ENCODE peak calls at places on chromosomes 13 and 19, in six cellular contexts. F, Q, Y, K, O and U are unnamed samples.

GRCh38 chr19:16527334-16527935 is 14.8 kb downstream of the CHERP start:
- DNase-seq in F (no peak), Q (no peak), Y (no peak), K (no peak), O (no peak), U (no peak)

GRCh38 chr13:20387006-20387405 is 138.7 kb downstream of the CRYL1 start:
- DNase-seq in F (no peak), Q (no peak), Y (no peak), K (no peak), O (no peak), U (no peak)

GRCh38 chr13:99119686-99120085 is 81.0 kb upstream of the UBAC2 start:
- DNase-seq in F (no peak), Q (no peak), Y (peak), K (no peak), O (no peak), U (no peak)

GRCh38 chr13:89361909-89362308 is 1690.7 kb downstream of the SLITRK5 start:
- DNase-seq in F (no peak), Q (peak), Y (peak), K (no peak), O (no peak), U (no peak)

GRCh38 chr19:58417071-58417470 is 8.6 kb downstream of the ZNF584 start:
- DNase-seq in F (no peak), Q (no peak), Y (no peak), K (no peak), O (no peak), U (no peak)

GRCh38 chr13:90302113-90302512 is 1045.4 kb upstream of the MIR17HG start:
- DNase-seq in F (no peak), Q (peak), Y (peak), K (no peak), O (no peak), U (no peak)

GRCh38 chr13:25114220-25114619 is 18.3 kb downstream of the PABPC3 start:
- DNase-seq in F (peak), Q (peak), Y (peak), K (peak), O (no peak), U (no peak)

GRCh38 chr19:16585808-16586476 is 13.7 kb upstream of the SLC35E1 start:
- DNase-seq in F (no peak), Q (no peak), Y (peak), K (no peak), O (no peak), U (no peak)

GRCh38 chr13:74930402-74931165 is 551.4 kb downstream of the TBC1D4 start:
- DNase-seq in F (no peak), Q (peak), Y (peak), K (peak), O (no peak), U (no peak)

GRCh38 chr13:45257638-45258338 is 56.9 kb upstream of the KCTD4 start:
- DNase-seq in F (no peak), Q (no peak), Y (peak), K (no peak), O (no peak), U (no peak)

GRCh38 chr13:45198924-45199323 is 1.9 kb downstream of the KCTD4 start:
- DNase-seq in F (no peak), Q (no peak), Y (no peak), K (no peak), O (no peak), U (no peak)

GRCh38 chr13:106277483-106278154 is 257.8 kb downstream of the EFNB2 start:
- DNase-seq in F (peak), Q (no peak), Y (no peak), K (no peak), O (no peak), U (no peak)

GRCh38 chr13:22561581-22561980 is 619.2 kb upstream of the SGCG start:
- DNase-seq in F (no peak), Q (no peak), Y (peak), K (no peak), O (no peak), U (no peak)

GRCh38 chr19:5172859-5173577 is 167.6 kb downstream of the PTPRS start:
- DNase-seq in F (no peak), Q (peak), Y (peak), K (peak), O (no peak), U (no peak)

GRCh38 chr19:35449347-35450043 is 1.4 kb downstream of the FFAR2 start:
- DNase-seq in F (no peak), Q (no peak), Y (no peak), K (no peak), O (no peak), U (no peak)

GRCh38 chr19:35455616-35456201 is 7.7 kb downstream of the FFAR2 start:
- DNase-seq in F (no peak), Q (no peak), Y (no peak), K (no peak), O (no peak), U (no peak)

GRCh38 chr19:35454663-35455062 is 6.6 kb downstream of the FFAR2 start:
- DNase-seq in F (no peak), Q (no peak), Y (no peak), K (no peak), O (no peak), U (no peak)

GRCh38 chr19:35447870-35448492 is at the start of gene FFAR2:
- DNase-seq in F (no peak), Q (no peak), Y (no peak), K (no peak), O (no peak), U (no peak)

GRCh38 chr19:35451278-35452096 is 3.4 kb downstream of the FFAR2 start:
- DNase-seq in F (no peak), Q (no peak), Y (no peak), K (no peak), O (no peak), U (no peak)
- TF ChIP-seq CTCF in F (no peak), Q (no peak), Y (no peak), K (no peak), O (no peak), U (no peak)

GRCh38 chr19:33998302-33998701 is 174.0 kb upstream of the LSM14A start:
- DNase-seq in F (no peak), Q (no peak), Y (no peak), K (no peak), O (no peak), U (no peak)

GRCh38 chr19:33997690-33998089 is 174.6 kb upstream of the LSM14A start:
- DNase-seq in F (no peak), Q (peak), Y (no peak), K (no peak), O (no peak), U (no peak)

DNA sequence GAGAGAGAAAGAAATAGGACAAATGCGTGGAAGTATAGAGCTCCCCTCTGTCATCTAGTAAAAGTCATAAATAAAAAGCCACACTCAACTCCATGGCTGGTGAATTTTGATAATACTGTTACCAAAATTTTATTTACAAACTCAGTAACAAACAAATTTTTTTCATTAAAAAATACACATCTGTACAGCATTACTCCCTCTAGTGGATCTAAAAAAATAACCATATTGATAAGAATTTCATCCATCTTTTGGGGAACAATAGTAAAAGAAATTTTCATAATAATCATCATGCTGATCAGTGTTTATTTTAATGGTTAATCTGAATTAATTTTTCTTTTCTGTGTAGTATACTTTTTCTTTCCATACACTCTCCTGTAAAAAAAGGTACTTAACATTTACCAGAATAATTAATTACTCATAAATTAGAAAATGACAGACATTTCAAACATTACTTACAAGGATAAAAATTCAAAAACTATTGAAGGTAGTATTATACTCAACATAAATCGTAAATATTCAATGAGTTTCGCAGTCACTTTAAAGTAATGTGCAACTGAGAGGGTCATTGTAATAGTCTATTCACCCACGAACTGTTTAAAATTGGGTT is 173.5 kb upstream of the LSM14A start:
- DNase-seq in F (no peak), Q (peak), Y (peak), K (no peak), O (no peak), U (no peak)
- TF ChIP-seq CTCF in F (peak), Q (peak), Y (no peak), K (peak), O (no peak), U (no peak)

DNA sequence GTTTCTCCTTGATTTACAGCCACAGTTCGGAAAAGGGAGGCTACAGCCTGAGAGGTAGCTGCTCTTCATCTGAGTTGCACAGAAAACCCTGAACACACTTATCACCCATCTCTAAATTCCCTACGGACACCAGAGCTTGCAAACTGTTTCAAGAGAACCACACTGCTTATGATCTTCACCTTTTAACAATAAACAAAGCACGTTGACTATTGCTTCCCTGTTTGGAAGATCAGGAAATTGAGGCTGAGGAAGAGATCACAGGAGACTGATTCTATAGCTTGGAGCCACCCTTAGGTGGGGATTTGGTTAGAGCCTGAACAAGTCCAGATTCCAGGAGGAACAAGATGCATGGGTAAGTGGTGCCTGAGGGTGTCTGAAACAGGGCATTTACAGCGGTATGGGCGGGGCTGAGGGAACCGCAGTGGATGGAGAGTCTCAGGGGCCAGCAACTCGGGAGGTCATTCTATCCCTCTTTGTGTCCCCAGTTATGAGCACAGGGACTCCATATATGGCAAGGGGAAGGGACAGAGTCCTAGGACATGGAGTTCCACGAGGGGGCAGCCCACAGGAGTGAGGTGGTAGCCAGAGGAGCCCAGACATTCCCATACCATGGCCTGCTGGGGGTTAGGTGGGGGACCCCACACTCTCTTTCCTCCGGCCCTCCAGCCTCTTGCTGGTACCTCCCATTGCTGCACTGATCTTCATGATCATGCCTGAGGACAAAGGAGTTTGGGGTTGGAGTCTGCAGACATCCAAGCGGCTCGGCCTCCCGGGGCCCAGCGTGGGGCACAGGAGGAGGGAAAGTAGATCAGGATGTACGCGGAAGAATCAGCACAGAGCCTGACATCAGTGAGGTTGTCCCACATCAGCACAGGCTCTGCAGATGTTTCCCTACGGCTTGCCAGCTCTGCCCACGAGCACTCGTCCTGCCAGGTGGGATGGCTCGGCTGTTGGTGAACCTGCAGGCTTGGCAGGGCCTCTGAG is 162.3 kb upstream of the ZNF536 start:
- DNase-seq in F (peak), Q (no peak), Y (no peak), K (no peak), O (no peak), U (no peak)
- TF ChIP-seq CTCF in F (peak), Q (no peak), Y (no peak), K (no peak), O (no peak), U (no peak)

GRCh38 chr13:70960841-70961443 is 852.7 kb upstream of the KLHL1 start:
- DNase-seq in F (no peak), Q (peak), Y (peak), K (no peak), O (no peak), U (no peak)
- TF ChIP-seq CTCF in F (peak), Q (peak), Y (peak), K (peak), O (no peak), U (no peak)

DNA sequence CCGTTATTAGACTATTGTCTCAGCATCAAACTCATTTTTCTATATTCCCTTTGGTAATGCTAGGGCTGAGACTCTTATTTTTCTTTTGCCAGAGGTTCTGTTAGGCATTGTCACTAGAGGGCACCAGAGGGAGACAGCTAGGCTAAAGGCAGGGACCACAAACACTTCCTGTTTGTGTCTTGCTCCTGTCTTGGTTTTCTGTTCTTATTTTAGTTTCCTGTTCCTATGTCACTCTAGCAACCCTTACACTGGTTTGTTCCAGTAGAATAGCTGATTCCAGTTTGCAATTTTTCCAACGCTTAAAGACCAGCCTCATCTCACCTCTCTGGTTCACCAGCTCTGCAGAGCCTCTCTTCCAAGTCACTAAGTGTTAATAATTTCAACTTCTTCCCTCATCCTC is 772.0 kb downstream of the DIAPH3 start:
- DNase-seq in F (peak), Q (peak), Y (peak), K (peak), O (no peak), U (no peak)
- TF ChIP-seq CTCF in F (peak), Q (peak), Y (peak), K (peak), O (peak), U (peak)

DNA sequence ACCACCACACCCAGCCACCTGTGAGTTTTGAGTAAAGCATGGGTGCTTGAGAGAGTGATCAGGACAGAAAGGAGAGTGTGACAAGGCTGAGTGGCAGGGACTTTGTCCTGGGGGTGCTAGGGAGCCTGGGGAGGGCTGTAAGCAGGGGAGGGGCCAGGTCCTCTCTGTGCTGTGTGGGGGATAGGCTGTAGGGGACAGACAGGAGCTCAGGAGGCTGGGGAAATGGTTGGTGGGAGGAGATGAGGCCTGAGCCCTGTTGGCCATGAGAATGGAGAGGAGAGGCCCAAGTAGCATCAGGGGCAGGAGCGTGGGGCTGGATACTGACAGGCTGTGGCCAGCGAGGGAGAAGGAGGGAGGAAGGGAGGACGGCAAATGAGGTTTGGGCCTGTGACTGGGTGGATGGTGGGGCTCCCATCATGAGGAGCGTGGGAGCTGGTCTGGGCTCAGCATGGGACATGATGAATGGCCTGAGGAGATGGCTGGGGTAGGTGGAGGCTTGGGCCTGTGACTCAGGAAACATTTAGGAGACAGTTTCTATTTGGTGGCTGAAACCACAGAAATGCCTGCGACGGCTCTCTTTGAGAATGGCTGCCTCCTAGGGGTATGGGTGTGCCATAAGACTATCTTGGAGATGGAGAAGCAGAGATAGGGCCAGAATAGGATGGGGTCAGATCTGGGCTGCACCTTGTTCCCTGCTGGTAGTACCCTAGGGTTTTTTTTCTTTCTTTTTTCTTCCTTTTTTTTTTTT is 25.0 kb downstream of the GRIN2D start:
- DNase-seq in F (peak), Q (no peak), Y (no peak), K (no peak), O (no peak), U (no peak)
- TF ChIP-seq CTCF in F (peak), Q (no peak), Y (no peak), K (peak), O (no peak), U (no peak)

GRCh38 chr19:32626969-32627368 is 46.0 kb downstream of the PDCD5 start:
- DNase-seq in F (no peak), Q (no peak), Y (no peak), K (no peak), O (no peak), U (no peak)
- TF ChIP-seq CTCF in F (no peak), Q (no peak), Y (no peak), K (no peak), O (no peak), U (no peak)